ENCODE peak calls at places on chromosomes 1 and 21, in seven cellular contexts. Q is cardiac fibroblast; Z is upper lobe of right lung; M is stomach; H is heart right ventricle; S is effector memory CD4-positive, alpha-beta T cell; Y is heart left ventricle. E is an unnamed sample.

GRCh38 chr1:202140833-202141232 is 3.7 kb downstream of the ARL8A start:
- DNase-seq in Q (no peak), Z (no peak), M (no peak), H (no peak), S (no peak), Y (no peak), E (no peak)

GRCh38 chr1:115184951-115185331 is 95.6 kb upstream of the TSPAN2 start:
- DNase-seq in Q (no peak), Z (no peak), M (no peak), H (no peak), S (no peak), Y (peak; percentile 47), E (no peak)

GRCh38 chr1:147541672-147542548 is 609 bp downstream of the BCL9 start:
- DNase-seq in Q (peak; percentile 61), Z (peak; percentile 68), M (peak; percentile 43), H (peak; percentile 46), S (no peak), Y (peak; percentile 62), E (peak; percentile 64)

GRCh38 chr1:210726621-210727020 is 397.9 kb downstream of the HHAT start:
- DNase-seq in Q (no peak), Z (no peak), M (no peak), H (peak; percentile 18), S (no peak), Y (no peak), E (no peak)

GRCh38 chr21:34809822-34810221 is 141.0 kb downstream of the CLIC6 start:
- DNase-seq in Q (no peak), Z (no peak), M (no peak), H (no peak), S (no peak), Y (no peak), E (no peak)

GRCh38 chr1:89890085-89890754 is 69.4 kb downstream of the LRRC8D start:
- DNase-seq in Q (peak; percentile 89), Z (no peak), M (no peak), H (peak; percentile 34), S (no peak), Y (no peak), E (no peak)

GRCh38 chr1:200624679-200625335 is 4.3 kb upstream of the KIF14 start:
- DNase-seq in Q (peak; percentile 14), Z (no peak), M (no peak), H (no peak), S (no peak), Y (no peak), E (no peak)

GRCh38 chr1:42784547-42784945 is 245 bp upstream of the TMEM269 start:
- DNase-seq in Q (no peak), Z (no peak), M (no peak), H (no peak), S (no peak), Y (no peak), E (no peak)

GRCh38 chr1:10538608-10539355 is 64.0 kb downstream of the PEX14 start:
- DNase-seq in Q (no peak), Z (no peak), M (no peak), H (no peak), S (no peak), Y (no peak), E (no peak)

GRCh38 chr1:10540277-10541005 is 65.7 kb downstream of the PEX14 start:
- DNase-seq in Q (peak; percentile 74), Z (no peak), M (no peak), H (peak; percentile 31), S (no peak), Y (peak; percentile 45), E (peak; percentile 67)

GRCh38 chr1:10544239-10544638 is 69.5 kb downstream of the PEX14 start:
- DNase-seq in Q (no peak), Z (no peak), M (no peak), H (no peak), S (no peak), Y (no peak), E (no peak)

GRCh38 chr1:10539411-10540043 is 64.8 kb downstream of the PEX14 start:
- DNase-seq in Q (peak; percentile 74), Z (no peak), M (no peak), H (no peak), S (no peak), Y (no peak), E (no peak)

GRCh38 chr1:10541286-10541685 is 66.5 kb downstream of the PEX14 start:
- DNase-seq in Q (no peak), Z (no peak), M (no peak), H (no peak), S (no peak), Y (no peak), E (no peak)
- H3K4me3 ChIP-seq in Q (no peak overlapping the region), Z (no peak overlapping the region), M (no peak overlapping the region), H (no peak overlapping the region), S (no peak overlapping the region), Y (no peak overlapping the region), E (no peak overlapping the region)

GRCh38 chr1:171188388-171189266 is 3.5 kb downstream of the FMO2 start:
- DNase-seq in Q (peak; percentile 91), Z (no peak), M (peak; percentile 71), H (no peak), S (peak; percentile 13), Y (peak; percentile 66), E (peak; percentile 25)
- H3K4me3 ChIP-seq in Q (peak overlapping the region; percentile 19), Z (peak overlapping the region; percentile 48), M (no peak overlapping the region), H (peak overlapping the region; percentile 35), S (no peak overlapping the region), Y (peak overlapping the region; percentile 59), E (no peak overlapping the region)

GRCh38 chr21:45438391-45439145 is 33.6 kb downstream of the COL18A1 start:
- DNase-seq in Q (no peak), Z (no peak), M (no peak), H (peak; percentile 15), S (no peak), Y (peak; percentile 39), E (no peak)
- H3K4me3 ChIP-seq in Q (no peak overlapping the region), Z (peak overlapping the region; percentile 40), M (peak overlapping the region; percentile 24), H (peak overlapping the region; percentile 54), S (peak overlapping the region; percentile 43), Y (peak overlapping the region; percentile 49), E (peak overlapping the region; percentile 24)

GRCh38 chr21:46607605-46608004 is 2.7 kb upstream of the S100B start:
- DNase-seq in Q (no peak), Z (no peak), M (no peak), H (no peak), S (no peak), Y (no peak), E (no peak)
- H3K4me3 ChIP-seq in Q (no peak overlapping the region), Z (no peak overlapping the region), M (no peak overlapping the region), H (no peak overlapping the region), S (no peak overlapping the region), Y (no peak overlapping the region), E (no peak overlapping the region)

DNA sequence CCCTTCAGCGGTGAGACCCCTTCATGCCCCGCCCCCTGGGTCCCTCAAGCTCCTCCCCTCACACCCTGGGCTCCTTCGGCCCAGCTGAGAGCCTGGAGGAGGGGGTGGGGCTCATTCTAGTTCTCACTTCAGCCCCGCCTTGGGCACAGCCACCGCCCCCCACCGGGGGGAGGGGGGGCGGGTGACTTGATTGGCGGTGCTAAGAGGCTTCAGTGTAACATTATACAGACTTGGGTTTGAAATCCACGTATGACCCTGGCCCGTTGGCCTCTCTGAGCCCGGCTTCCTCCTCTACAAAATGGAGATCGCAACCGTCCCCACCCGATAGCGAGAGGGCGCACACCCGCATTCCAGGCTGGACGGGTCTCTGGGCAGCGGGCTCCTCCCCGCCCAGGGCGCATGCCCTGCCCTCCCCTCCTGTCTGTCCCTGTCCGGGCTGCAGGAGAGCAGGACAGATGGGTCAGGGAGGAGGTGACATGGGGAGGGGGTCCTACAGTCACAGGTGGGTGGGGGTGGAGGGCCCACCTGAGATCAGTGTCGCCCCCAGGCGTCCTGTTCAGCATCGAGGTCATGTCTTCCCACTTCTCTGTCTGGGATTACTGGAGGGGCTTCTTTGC is 5.1 kb downstream of the CLCNKB start:
- DNase-seq in Q (peak; percentile 57), Z (peak; percentile 84), M (peak; percentile 50), H (peak; percentile 57), S (peak; percentile 19), Y (peak; percentile 72), E (peak; percentile 59)
- H3K4me3 ChIP-seq in Q (peak overlapping the region; percentile 35), Z (peak overlapping the region; percentile 48), M (peak overlapping the region; percentile 44), H (peak overlapping the region; percentile 41), S (peak overlapping the region; percentile 48), Y (peak overlapping the region; percentile 58), E (peak overlapping the region; percentile 32)

GRCh38 chr1:61049850-61050540 is 32.4 kb upstream of the NFIA start:
- DNase-seq in Q (peak; percentile 92), Z (peak; percentile 95), M (peak; percentile 96), H (peak; percentile 95), S (peak; percentile 76), Y (peak; percentile 95), E (peak; percentile 94)

GRCh38 chr1:61050541-61051454 is 31.6 kb upstream of the NFIA start:
- DNase-seq in Q (peak; percentile 26), Z (peak; percentile 80), M (peak; percentile 49), H (peak; percentile 80), S (peak; percentile 11), Y (peak; percentile 82), E (peak; percentile 58)

GRCh38 chr1:61053281-61053711 is 29.1 kb upstream of the NFIA start:
- DNase-seq in Q (no peak), Z (no peak), M (no peak), H (no peak), S (no peak), Y (no peak), E (no peak)

GRCh38 chr1:61052393-61053280 is 29.7 kb upstream of the NFIA start:
- DNase-seq in Q (no peak), Z (no peak), M (no peak), H (no peak), S (no peak), Y (no peak), E (no peak)

DNA sequence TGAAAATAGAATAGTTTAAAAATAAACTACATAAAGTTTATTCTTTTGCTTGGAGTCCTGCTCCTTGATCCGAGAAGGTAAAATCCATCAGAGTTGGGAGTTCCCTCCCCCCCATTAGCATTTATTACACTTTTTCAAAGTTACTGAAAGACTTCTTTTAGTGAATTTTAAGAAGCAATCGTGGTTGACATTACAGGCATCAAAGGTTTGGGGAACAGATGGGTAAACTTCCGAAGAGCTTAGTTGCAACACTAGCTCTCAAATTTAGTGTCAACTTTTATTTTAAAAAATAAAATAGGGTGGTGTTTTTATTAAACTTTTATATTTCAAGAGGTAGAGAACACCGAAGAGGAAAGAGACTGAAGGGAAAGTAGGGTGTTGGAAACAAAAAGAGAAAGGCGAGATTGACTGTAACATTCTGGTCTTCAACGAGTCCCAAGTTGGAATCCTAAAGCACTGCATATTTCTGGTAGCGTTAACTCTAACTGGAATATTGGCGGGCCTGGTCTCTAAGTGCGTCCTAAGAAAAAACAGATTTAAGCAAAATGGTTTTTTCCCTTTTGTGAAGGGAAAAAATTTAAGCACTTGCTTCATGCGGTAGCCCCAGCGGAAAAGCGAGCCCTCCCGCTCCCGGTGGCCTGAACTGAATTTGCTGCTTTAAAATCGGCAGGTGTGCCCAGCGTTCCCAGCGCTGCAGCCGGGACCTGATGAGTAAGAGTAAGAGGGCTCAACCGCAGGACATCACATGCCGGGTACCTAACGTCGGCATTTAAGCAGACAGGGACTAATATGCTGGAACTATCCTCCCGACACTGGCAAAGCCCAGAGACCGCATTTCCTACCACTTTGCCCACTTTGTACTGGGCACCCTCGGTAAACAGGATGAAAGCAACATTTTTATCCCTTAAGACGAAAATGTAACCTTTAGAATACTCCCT is 30.6 kb upstream of the NFIA start:
- DNase-seq in Q (no peak), Z (no peak), M (no peak), H (peak; percentile 37), S (no peak), Y (peak; percentile 43), E (no peak)
- H3K4me3 ChIP-seq in Q (no peak overlapping the region), Z (peak overlapping the region; percentile 77), M (peak overlapping the region; percentile 74), H (peak overlapping the region; percentile 87), S (no peak overlapping the region), Y (peak overlapping the region; percentile 82), E (peak overlapping the region; percentile 81)

GRCh38 chr1:231160851-231161710 is 777 bp upstream of the TRIM67 start:
- DNase-seq in Q (no peak), Z (no peak), M (no peak), H (no peak), S (no peak), Y (no peak), E (no peak)
- H3K4me3 ChIP-seq in Q (no peak overlapping the region), Z (no peak overlapping the region), M (peak overlapping the region; percentile 52), H (peak overlapping the region; percentile 47), S (no peak overlapping the region), Y (peak overlapping the region; percentile 57), E (no peak overlapping the region)

E was measured in uterus.